ENCODE peak calls at places on chromosomes 7 and 10, in ten cellular contexts. R is activated CD8-positive, alpha-beta memory T cell treated with anti-CD3 and anti-CD28 coated beads for 48 hours; N is naive thymus-derived CD8-positive, alpha-beta T cell; T is activated CD4-positive, alpha-beta memory T cell treated with anti-CD3 and anti-CD28 coated beads, Interleukin-2, amount 10 ng/mL, durations not matched to agents 7 days and 5 days; O is NCI-H1694; M is ACHN; X is GM19239; L is activated CD4-positive, alpha-beta T cell treated with anti-CD3 and anti-CD28 coated beads, Interleukin-2, amount 50 U/mL, for 24 hours; Y is H7; K is thoracic aorta. P is an unnamed sample.

GRCh38 chr7:98488167-98488566 is 87.3 kb upstream of the BAIAP2L1 start:
- DNase-seq in X (no peak), M (no peak), L (no peak), N (no peak), K (no peak), Y (no peak), R (no peak), T (no peak), O (no peak), P (no peak)

GRCh38 chr7:29442146-29442545 is 121.5 kb upstream of the PRR15 start:
- DNase-seq in X (no peak), O (no peak), Y (peak; percentile 79), N (no peak), M (no peak), K (no peak), T (no peak), R (no peak), L (no peak), P (no peak)

GRCh38 chr10:86348321-86349210 is 18.0 kb downstream of the GRID1 start:
- DNase-seq in X (no peak), O (no peak), N (no peak), Y (peak; percentile 76), T (no peak), M (no peak), K (no peak), L (no peak), R (no peak), P (no peak)

GRCh38 chr10:78473016-78473415 is 439.4 kb downstream of the RPS24 start:
- DNase-seq in L (no peak), N (no peak), R (no peak), M (no peak), X (no peak), T (no peak), O (no peak), K (no peak), Y (peak; percentile 81), P (peak; percentile 3)

GRCh38 chr7:17564678-17565209 is 266.3 kb downstream of the AHR start:
- DNase-seq in K (no peak), M (no peak), Y (no peak), R (no peak), T (no peak), O (no peak), N (no peak), X (no peak), L (no peak), P (no peak)

GRCh38 chr7:2202901-2203550 is 29.7 kb downstream of the MAD1L1 start:
- DNase-seq in L (no peak), O (no peak), N (no peak), Y (no peak), X (no peak), K (no peak), R (no peak), T (no peak), M (no peak), P (no peak)

GRCh38 chr10:118584181-118584954 is 11.1 kb downstream of the PRLHR start:
- DNase-seq in R (no peak), K (no peak), O (no peak), M (peak; percentile 74), Y (no peak), L (no peak), N (no peak), T (no peak), X (no peak), P (no peak)

GRCh38 chr10:119030421-119031250 is 1.1 kb downstream of the NANOS1 start:
- DNase-seq in Y (peak; percentile 82), T (peak; percentile 68), K (no peak), X (peak; percentile 80), R (peak; percentile 27), O (no peak), M (peak; percentile 69), N (peak; percentile 17), L (no peak), P (peak; percentile 80)

GRCh38 chr7:129877146-129877792 is 75.5 kb downstream of the UBE2H start:
- DNase-seq in N (no peak), L (no peak), X (no peak), T (no peak), R (no peak), Y (no peak), O (no peak), M (no peak), K (no peak), P (no peak)

GRCh38 chr7:116906391-116906790 is 44.0 kb downstream of the CAPZA2 start:
- DNase-seq in M (no peak), K (no peak), Y (no peak), L (no peak), R (no peak), T (no peak), O (no peak), X (no peak), N (no peak), P (no peak)

P was measured in GM13976.